ENCODE peak calls at places on chromosomes 5 and 9, in six cellular contexts. J is M059J; H is T-helper 2 cell; V is activated CD8-positive, alpha-beta memory T cell treated with anti-CD3 and anti-CD28 coated beads for 4 hours; S is HT-29; A is HTR-8/SVneo. I is an unnamed sample.

GRCh38 chr5:2094616-2094995 is 211.9 kb upstream of the IRX4 start:
- DNase-seq in J (peak), H (no peak), V (no peak), S (no peak), A (no peak), I (no peak)

GRCh38 chr5:141326088-141326854 is 4.0 kb upstream of the PCDHGA1 start:
- DNase-seq in J (peak), H (peak), V (peak), S (no peak), A (no peak), I (peak)

GRCh38 chr5:84603557-84604185 is 219.0 kb upstream of the EDIL3 start:
- DNase-seq in J (peak), H (no peak), V (no peak), S (no peak), A (no peak), I (no peak)

GRCh38 chr5:1445313-1445894 is at the start of gene SLC6A3:
- DNase-seq in J (no peak), H (no peak), V (peak), S (no peak), A (no peak), I (no peak)

GRCh38 chr5:423626-424258 is 19.2 kb upstream of the EXOC3 start:
- DNase-seq in J (no peak), H (no peak), V (no peak), S (no peak), A (no peak), I (no peak)

GRCh38 chr9:88745281-88746001 is 210.5 kb downstream of the NXNL2 start:
- DNase-seq in J (no peak), H (no peak), V (no peak), S (no peak), A (no peak), I (no peak)

GRCh38 chr9:112239284-112239683 is 64.2 kb upstream of the SUSD1 start:
- DNase-seq in J (no peak), H (no peak), V (no peak), S (no peak), A (no peak), I (no peak)

GRCh38 chr5:29016067-29016466 is 1977.7 kb upstream of the CDH9 start:
- DNase-seq in J (peak), H (no peak), V (no peak), S (peak), A (no peak), I (no peak)

GRCh38 chr9:117720555-117720954 is 16.4 kb downstream of the TLR4 start:
- DNase-seq in J (peak), H (no peak), V (no peak), S (no peak), A (no peak), I (no peak)

GRCh38 chr5:72108200-72109050 is 1.1 kb downstream of the MAP1B start:
- DNase-seq in J (peak), H (no peak), V (no peak), S (no peak), A (peak), I (no peak)

GRCh38 chr5:140253985-140254384 is 48.9 kb downstream of the PFDN1 start:
- DNase-seq in J (no peak), H (no peak), V (no peak), S (peak), A (no peak), I (no peak)

GRCh38 chr5:139379626-139380449 is 3.3 kb downstream of the SLC23A1 start:
- DNase-seq in J (no peak), H (no peak), V (no peak), S (no peak), A (no peak), I (no peak)

GRCh38 chr9:27204578-27204977 is 92.4 kb downstream of the EQTN start:
- DNase-seq in J (peak), H (no peak), V (no peak), S (no peak), A (no peak), I (no peak)

GRCh38 chr9:122394265-122395242 is 23.7 kb downstream of the PTGS1 start:
- DNase-seq in J (peak), H (no peak), V (no peak), S (no peak), A (no peak), I (no peak)

GRCh38 chr5:88826959-88827585 is 55.9 kb downstream of the MEF2C start:
- DNase-seq in J (peak), H (no peak), V (no peak), S (peak), A (no peak), I (no peak)

GRCh38 chr5:149638136-149638535 is 56.8 kb downstream of the ARHGEF37 start:
- DNase-seq in J (no peak), H (no peak), V (no peak), S (no peak), A (no peak), I (no peak)

GRCh38 chr9:127541865-127542264 is 70.2 kb upstream of the STXBP1 start:
- DNase-seq in J (no peak), H (no peak), V (no peak), S (no peak), A (no peak), I (no peak)

GRCh38 chr9:131402738-131403492 is 9.0 kb downstream of the PRRC2B start:
- DNase-seq in J (peak), H (no peak), V (no peak), S (peak), A (no peak), I (no peak)

GRCh38 chr5:4232084-4232483 is 636.5 kb downstream of the IRX1 start:
- DNase-seq in J (no peak), H (no peak), V (no peak), S (no peak), A (no peak), I (no peak)

GRCh38 chr9:6098431-6098830 is 83.0 kb upstream of the RANBP6 start:
- DNase-seq in J (peak), H (no peak), V (no peak), S (no peak), A (no peak), I (no peak)

GRCh38 chr5:127412698-127413097 is 104.7 kb upstream of the PRRC1 start:
- DNase-seq in J (no peak), H (no peak), V (no peak), S (no peak), A (no peak), I (no peak)

GRCh38 chr9:129351642-129352151 is 173.6 kb upstream of the IER5L start:
- DNase-seq in J (no peak), H (no peak), V (no peak), S (no peak), A (no peak), I (no peak)

GRCh38 chr9:89996717-89997116 is 391.9 kb downstream of the GADD45G start:
- DNase-seq in J (peak), H (no peak), V (no peak), S (peak), A (no peak), I (no peak)

GRCh38 chr9:93159601-93160418 is 24.1 kb upstream of the WNK2 start:
- DNase-seq in J (peak), H (peak), V (peak), S (peak), A (peak), I (peak)

GRCh38 chr9:10548348-10548747 is 64.5 kb downstream of the PTPRD start:
- DNase-seq in J (no peak), H (no peak), V (no peak), S (no peak), A (no peak), I (no peak)

GRCh38 chr9:82037126-82037525 is 48.6 kb downstream of the SPATA31D1 start:
- DNase-seq in J (no peak), H (no peak), V (no peak), S (no peak), A (no peak), I (no peak)

GRCh38 chr9:128469070-128469469 is 13.3 kb downstream of the ODF2 start:
- DNase-seq in J (no peak), H (no peak), V (no peak), S (no peak), A (no peak), I (no peak)

GRCh38 chr9:137162505-137163100 is 7.2 kb downstream of the LRRC26 start:
- DNase-seq in J (no peak), H (no peak), V (no peak), S (peak), A (no peak), I (no peak)

GRCh38 chr9:136345281-136346156 is 18.0 kb downstream of the DNLZ start:
- DNase-seq in J (peak), H (no peak), V (no peak), S (peak), A (no peak), I (no peak)

GRCh38 chr9:98172604-98173003 is 19.8 kb downstream of the CORO2A start:
- DNase-seq in J (peak), H (no peak), V (no peak), S (peak), A (peak), I (no peak)

GRCh38 chr9:129281506-129282145 is 103.6 kb upstream of the IER5L start:
- DNase-seq in J (no peak), H (no peak), V (no peak), S (no peak), A (no peak), I (no peak)

GRCh38 chr5:133265720-133266575 is 214.1 kb downstream of the HSPA4 start:
- DNase-seq in J (peak), H (no peak), V (no peak), S (no peak), A (no peak), I (no peak)

GRCh38 chr5:76641514-76642120 is 18.4 kb upstream of the F2RL2 start:
- DNase-seq in J (peak), H (peak), V (peak), S (peak), A (peak), I (peak)

GRCh38 chr9:94656190-94656589 is 16.9 kb upstream of the FBP1 start:
- DNase-seq in J (no peak), H (no peak), V (no peak), S (no peak), A (no peak), I (no peak)